ENCODE peak calls at places on chromosomes 11 and 22, in eight cellular contexts. Q is prostate gland, W is tibial nerve, O is colonic mucosa, C is GM23338, Y is fibroblast of lung, B is spleen, H is astrocyte. A is an unnamed sample.

GRCh38 chr11:117554601-117555333 is 227.1 kb downstream of the CEP164 start:
- DNase-seq in C (no peak), Y (no peak), Q (no peak), H (no peak), W (no peak), O (peak; percentile 33), B (peak; percentile 18), A (no peak)

GRCh38 chr22:39724390-39724789 is 153.8 kb downstream of the CACNA1I start:
- DNase-seq in C (peak; percentile 41), W (no peak), B (no peak), Q (no peak), Y (no peak), H (no peak), O (no peak), A (no peak)

GRCh38 chr22:29481265-29482000 is 1.4 kb downstream of the NEFH start:
- DNase-seq in Q (no peak), C (peak; percentile 92), O (no peak), Y (peak; percentile 41), H (no peak), W (no peak), B (no peak), A (no peak)

GRCh38 chr11:83663446-83663845 is 377.3 kb upstream of the CCDC90B start:
- DNase-seq in W (no peak), C (no peak), O (no peak), Y (peak; percentile 12), Q (no peak), H (peak; percentile 62), B (no peak), A (no peak)

GRCh38 chr11:66639066-66639813 is 737 bp downstream of the RBM4 start:
- DNase-seq in Y (peak; percentile 53), H (peak; percentile 22), W (peak; percentile 27), O (no peak), Q (no peak), C (peak; percentile 35), B (no peak), A (peak; percentile 38)

GRCh38 chr11:82936261-82936660 is 34.7 kb downstream of the DDIAS start:
- DNase-seq in O (no peak), Q (no peak), C (no peak), Y (peak; percentile 11), H (peak; percentile 14), W (no peak), B (no peak), A (no peak)

GRCh38 chr11:64387916-64388315 is 29.0 kb downstream of the RPS6KA4 start:
- DNase-seq in O (no peak), H (no peak), W (no peak), B (no peak), C (no peak), Q (no peak), Y (no peak), A (no peak)

GRCh38 chr11:116725434-116726221 is 47.2 kb downstream of the BUD13 start:
- DNase-seq in H (peak; percentile 2), C (peak; percentile 32), O (no peak), Y (no peak), Q (no peak), W (no peak), B (peak; percentile 63), A (no peak)

GRCh38 chr11:8289426-8290047 is 25.9 kb upstream of the LMO1 start:
- DNase-seq in W (no peak), B (peak; percentile 41), C (no peak), H (no peak), Q (no peak), Y (no peak), O (peak; percentile 5), A (peak; percentile 14)

GRCh38 chr11:56396047-56396446 is 16.4 kb upstream of the OR5AL1 start:
- DNase-seq in H (no peak), Y (no peak), B (no peak), C (peak; percentile 50), Q (no peak), O (no peak), W (no peak), A (no peak)

GRCh38 chr11:61384271-61385242 is 7.8 kb upstream of the TMEM216 start:
- DNase-seq in H (no peak), W (no peak), Y (peak; percentile 48), Q (no peak), C (peak; percentile 72), O (no peak), B (no peak), A (no peak)

GRCh38 chr11:72507050-72507449 is 72.7 kb upstream of the CLPB start:
- DNase-seq in B (no peak), Q (no peak), O (no peak), C (peak; percentile 10), W (no peak), H (no peak), Y (no peak), A (no peak)

GRCh38 chr22:36587289-36588154 is 58.6 kb upstream of the EIF3D start:
- DNase-seq in H (peak; percentile 53), Q (no peak), W (no peak), Y (peak; percentile 47), O (no peak), C (no peak), B (peak; percentile 35), A (no peak)

GRCh38 chr11:124970925-124971324 is 16.9 kb downstream of the CCDC15 start:
- DNase-seq in B (no peak), Q (no peak), C (peak; percentile 78), Y (peak; percentile 60), W (no peak), O (no peak), H (peak; percentile 6), A (no peak)

GRCh38 chr11:131195801-131196517 is 174.5 kb upstream of the NTM start:
- DNase-seq in O (peak; percentile 44), Y (peak; percentile 50), B (no peak), H (peak; percentile 35), C (no peak), Q (peak; percentile 62), W (no peak), A (no peak)

GRCh38 chr11:61023086-61024035 is 51.9 kb downstream of the CD6 start:
- DNase-seq in Q (no peak), W (no peak), O (no peak), Y (no peak), C (no peak), H (no peak), B (no peak), A (peak; percentile 66)

GRCh38 chr11:2581931-2582435 is 117.8 kb downstream of the KCNQ1OT1 start:
- DNase-seq in W (no peak), B (peak; percentile 67), H (no peak), Y (no peak), O (no peak), C (no peak), Q (no peak), A (peak; percentile 37)

GRCh38 chr11:64801591-64802369 is 1.2 kb downstream of the MAP4K2 start:
- DNase-seq in Y (no peak), H (no peak), B (peak; percentile 81), O (no peak), Q (no peak), C (no peak), W (no peak), A (no peak)

GRCh38 chr11:36363361-36364272 is 67.5 kb downstream of the PRR5L start:
- DNase-seq in C (peak; percentile 66), B (no peak), H (peak; percentile 78), Y (no peak), W (no peak), O (no peak), Q (no peak), A (peak; percentile 58)

GRCh38 chr11:111378773-111379499 is at the start of gene POU2AF1:
- DNase-seq in B (peak; percentile 95), H (peak; percentile 59), W (no peak), C (peak; percentile 48), Y (no peak), Q (no peak), O (no peak), A (peak; percentile 93)

DNA sequence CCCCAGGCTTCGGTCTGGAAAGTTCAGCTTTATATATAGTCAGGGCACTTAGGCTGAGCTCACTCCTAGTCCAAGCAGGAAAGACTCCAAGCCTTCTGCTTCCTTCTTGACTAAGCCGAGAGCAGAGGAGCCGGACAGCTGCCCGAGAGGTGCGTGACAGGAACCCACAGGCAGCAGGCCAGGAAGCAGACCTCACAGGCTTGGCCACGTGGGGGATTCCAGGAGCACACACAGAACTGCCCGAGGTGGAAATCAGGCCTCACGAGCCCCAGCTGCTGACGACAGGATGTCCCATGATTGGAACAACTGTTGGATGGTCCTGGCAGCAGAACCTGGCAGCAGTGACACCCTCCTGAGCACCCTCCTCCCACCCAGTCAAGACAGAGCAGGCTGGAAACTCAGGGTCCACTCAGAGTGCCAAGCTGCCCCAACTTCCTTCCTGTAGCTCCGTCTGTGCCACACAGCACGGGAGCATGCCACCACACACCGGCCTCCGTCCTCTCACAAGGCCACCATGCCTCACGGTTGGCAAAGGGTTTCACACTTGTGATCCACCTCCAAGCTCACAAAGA is 5.4 kb downstream of the PLA2G6 start:
- DNase-seq in O (no peak), Y (peak; percentile 75), B (peak; percentile 87), W (peak; percentile 61), Q (peak; percentile 73), C (no peak), H (peak; percentile 88), A (peak; percentile 70)
- H3K4me1 ChIP-seq in O (peaks cover 6% of the 10 kb centered on the region), Y (peaks cover 27% of the 10 kb centered on the region), B (peaks cover 34% of the 10 kb centered on the region), W (peaks cover 22% of the 10 kb centered on the region), Q (peaks cover 22% of the 10 kb centered on the region), C (peaks cover 14% of the 10 kb centered on the region), H (peaks cover 51% of the 10 kb centered on the region), A (no peaks in the 10 kb centered on the region)

GRCh38 chr22:34429314-34429713 is 509.0 kb upstream of the LARGE1 start:
- DNase-seq in Y (no peak), B (no peak), W (no peak), Q (no peak), H (no peak), C (no peak), O (no peak), A (no peak)
- H3K27ac ChIP-seq in Y (no peak overlapping the region), B (no peak overlapping the region), W (no peak overlapping the region), Q (no peak overlapping the region), H (no peak overlapping the region), C (no peak overlapping the region), O (no peak overlapping the region), A (no peak overlapping the region)

GRCh38 chr11:9745411-9746211 is 81.7 kb downstream of the SWAP70 start:
- DNase-seq in C (no peak), B (no peak), H (no peak), Y (no peak), W (no peak), Q (no peak), O (no peak), A (no peak)

GRCh38 chr11:9747229-9747628 is 83.4 kb downstream of the SWAP70 start:
- DNase-seq in W (no peak), B (no peak), Y (no peak), O (no peak), C (no peak), H (no peak), Q (no peak), A (no peak)

GRCh38 chr11:9750551-9750950 is 86.7 kb downstream of the SWAP70 start:
- DNase-seq in H (no peak), B (no peak), C (no peak), O (no peak), W (no peak), Y (no peak), Q (peak; percentile 15), A (no peak)

GRCh38 chr11:9748361-9748970 is 84.6 kb downstream of the SWAP70 start:
- DNase-seq in H (peak; percentile 68), B (no peak), C (peak; percentile 81), Q (peak; percentile 44), O (peak; percentile 55), W (peak; percentile 43), Y (peak; percentile 83), A (peak; percentile 64)

GRCh38 chr11:9747816-9748215 is 83.9 kb downstream of the SWAP70 start:
- DNase-seq in B (no peak), W (no peak), Q (no peak), H (no peak), O (no peak), C (no peak), Y (no peak), A (no peak)
- TF ChIP-seq CTCF in B (no peak), W (no peak), Q (no peak), H (no peak), O (no peak), C (no peak), Y (no peak), A (no peak)

GRCh38 chr11:118895093-118896039 is 11.7 kb downstream of the CXCR5 start:
- DNase-seq in H (no peak), C (peak; percentile 37), Q (no peak), O (no peak), W (no peak), B (peak; percentile 94), Y (no peak), A (peak; percentile 92)
- H3K4me1 ChIP-seq in H (no peaks in the 10 kb centered on the region), C (peaks cover 28% of the 10 kb centered on the region), Q (peaks cover 7% of the 10 kb centered on the region), O (no peaks in the 10 kb centered on the region), W (no peaks in the 10 kb centered on the region), B (peaks cover 61% of the 10 kb centered on the region), Y (no peaks in the 10 kb centered on the region), A (no peaks in the 10 kb centered on the region)